ENCODE peak calls at places on chromosomes 1 and 21, in six cellular contexts. One of them, this sample, is unnamed.

GRCh38 chr21:46550511-46550941 is 54.4 kb downstream of the S100B start:
- DNase-seq in KG1: no peak
- DNase-seq in stimulated activated naive CD4-positive, alpha-beta T cell: peak
- DNase-seq in A549: no peak
- DNase-seq in NCI-H1694 treated with DMSO at 0.1 percent for 48 hours: no peak
- DNase-seq in iPS DF 19.7: no peak
- DNase-seq in this sample: no peak

GRCh38 chr1:31834501-31834900 is 18.7 kb upstream of the SPOCD1 start:
- DNase-seq in KG1: no peak
- DNase-seq in stimulated activated naive CD4-positive, alpha-beta T cell: no peak
- DNase-seq in A549: no peak
- DNase-seq in NCI-H1694 treated with DMSO at 0.1 percent for 48 hours: no peak
- DNase-seq in iPS DF 19.7: no peak
- DNase-seq in this sample: no peak

GRCh38 chr1:64950284-64950809 is 16.0 kb downstream of the JAK1 start:
- DNase-seq in KG1: no peak
- DNase-seq in stimulated activated naive CD4-positive, alpha-beta T cell: no peak
- DNase-seq in A549: no peak
- DNase-seq in NCI-H1694 treated with DMSO at 0.1 percent for 48 hours: no peak
- DNase-seq in iPS DF 19.7: no peak
- DNase-seq in this sample: no peak

GRCh38 chr1:245765241-245766000 is 610.6 kb downstream of the KIF26B start:
- DNase-seq in KG1: no peak
- DNase-seq in stimulated activated naive CD4-positive, alpha-beta T cell: no peak
- DNase-seq in A549: no peak
- DNase-seq in NCI-H1694 treated with DMSO at 0.1 percent for 48 hours: no peak
- DNase-seq in iPS DF 19.7: no peak
- DNase-seq in this sample: no peak

GRCh38 chr21:16583567-16583966 is 853.8 kb downstream of the USP25 start:
- DNase-seq in KG1: no peak
- DNase-seq in stimulated activated naive CD4-positive, alpha-beta T cell: no peak
- DNase-seq in A549: no peak
- DNase-seq in NCI-H1694 treated with DMSO at 0.1 percent for 48 hours: no peak
- DNase-seq in iPS DF 19.7: no peak
- DNase-seq in this sample: no peak

GRCh38 chr1:29152046-29152805 is 28.5 kb upstream of the TMEM200B start:
- DNase-seq in KG1: no peak
- DNase-seq in stimulated activated naive CD4-positive, alpha-beta T cell: no peak
- DNase-seq in A549: no peak
- DNase-seq in NCI-H1694 treated with DMSO at 0.1 percent for 48 hours: no peak
- DNase-seq in iPS DF 19.7: no peak
- DNase-seq in this sample: no peak

GRCh38 chr1:54135436-54136120 is 17.2 kb downstream of the CDCP2 start:
- DNase-seq in KG1: no peak
- DNase-seq in stimulated activated naive CD4-positive, alpha-beta T cell: no peak
- DNase-seq in A549: no peak
- DNase-seq in NCI-H1694 treated with DMSO at 0.1 percent for 48 hours: no peak
- DNase-seq in iPS DF 19.7: no peak
- DNase-seq in this sample: peak

GRCh38 chr1:205569411-205570172 is 62.2 kb downstream of the ELK4 start:
- DNase-seq in KG1: no peak
- DNase-seq in stimulated activated naive CD4-positive, alpha-beta T cell: no peak
- DNase-seq in A549: no peak
- DNase-seq in NCI-H1694 treated with DMSO at 0.1 percent for 48 hours: no peak
- DNase-seq in iPS DF 19.7: no peak
- DNase-seq in this sample: peak

GRCh38 chr1:98556521-98557158 is 104.9 kb upstream of the SNX7 start:
- DNase-seq in KG1: no peak
- DNase-seq in stimulated activated naive CD4-positive, alpha-beta T cell: no peak
- DNase-seq in A549: peak
- DNase-seq in NCI-H1694 treated with DMSO at 0.1 percent for 48 hours: peak
- DNase-seq in iPS DF 19.7: no peak
- DNase-seq in this sample: no peak

This sample was measured in H1.